ENCODE peak calls at places on chromosomes 13 and 19, in seven cellular contexts. C, Q, H, I, G, L and R are unnamed samples.

GRCh38 chr13:32587014-32587773 is 942 bp downstream of the PDS5B start:
- DNase-seq in C (peak; percentile 45), G (peak; percentile 74), Q (peak; percentile 84), H (peak; percentile 73), L (peak; percentile 48), I (peak; percentile 56), R (peak; percentile 71)

GRCh38 chr19:15378529-15379082 is 981 bp downstream of the AKAP8 start:
- DNase-seq in C (peak; percentile 30), H (peak; percentile 61), L (peak; percentile 37), Q (peak; percentile 81), I (peak; percentile 56), G (peak; percentile 21), R (peak; percentile 67)

GRCh38 chr13:114069376-114070097 is 62.9 kb downstream of the RASA3 start:
- DNase-seq in L (no peak), I (no peak), H (no peak), G (no peak), Q (no peak), C (no peak), R (no peak)

GRCh38 chr13:56349866-56350265 is 790.9 kb upstream of the PRR20A start:
- DNase-seq in G (no peak), H (no peak), L (no peak), Q (no peak), C (no peak), I (no peak), R (no peak)

GRCh38 chr13:48595330-48596127 is 58.2 kb upstream of the CYSLTR2 start:
- DNase-seq in Q (peak; percentile 34), H (peak; percentile 85), C (peak; percentile 8), G (no peak), L (peak; percentile 72), I (peak; percentile 53), R (peak; percentile 42)

GRCh38 chr19:19566306-19566705 is 28.2 kb downstream of the CILP2 start:
- DNase-seq in Q (no peak), I (no peak), G (no peak), H (peak; percentile 35), L (no peak), C (no peak), R (no peak)

GRCh38 chr13:106532111-106532929 is 3.1 kb downstream of the EFNB2 start:
- DNase-seq in H (peak; percentile 22), G (no peak), Q (no peak), C (no peak), I (no peak), L (no peak), R (no peak)

GRCh38 chr13:59409211-59409610 is 754.5 kb downstream of the DIAPH3 start:
- DNase-seq in L (no peak), G (peak; percentile 57), I (peak; percentile 12), C (no peak), H (peak; percentile 32), Q (no peak), R (no peak)

GRCh38 chr13:99335603-99336002 is 28.4 kb upstream of the GPR183 start:
- DNase-seq in G (no peak), H (peak; percentile 33), L (no peak), I (no peak), Q (peak; percentile 29), C (no peak), R (no peak)

GRCh38 chr19:49149652-49150105 is 5.5 kb downstream of the HRC start:
- DNase-seq in G (peak; percentile 83), I (peak; percentile 84), H (peak; percentile 87), L (peak; percentile 85), C (no peak), Q (no peak), R (peak; percentile 77)

GRCh38 chr13:93284056-93284455 is 57.4 kb downstream of the GPC6 start:
- DNase-seq in L (no peak), H (no peak), C (no peak), G (peak; percentile 63), I (no peak), Q (no peak), R (no peak)

GRCh38 chr13:85284349-85284748 is 514.9 kb downstream of the SLITRK6 start:
- DNase-seq in I (no peak), Q (no peak), C (no peak), L (no peak), H (no peak), G (no peak), R (no peak)

GRCh38 chr19:58237324-58237723 is 8.6 kb downstream of the ZNF544 start:
- DNase-seq in L (no peak), C (no peak), I (no peak), Q (no peak), H (no peak), G (no peak), R (no peak)

GRCh38 chr13:83450586-83450985 is 431.7 kb downstream of the SLITRK1 start:
- DNase-seq in G (no peak), H (peak; percentile 7), I (no peak), Q (no peak), C (no peak), L (no peak), R (no peak)

GRCh38 chr13:45473627-45474026 is 8.9 kb downstream of the COG3 start:
- DNase-seq in H (no peak), I (no peak), C (peak; percentile 3), G (peak; percentile 69), Q (no peak), L (no peak), R (no peak)

GRCh38 chr13:21011378-21011777 is 50.0 kb downstream of the LATS2 start:
- DNase-seq in I (no peak), C (no peak), Q (no peak), L (peak; percentile 59), H (no peak), G (no peak), R (no peak)

GRCh38 chr19:18601875-18602274 is 4.7 kb downstream of the CRLF1 start:
- DNase-seq in C (no peak), L (no peak), Q (peak; percentile 18), G (no peak), H (no peak), I (no peak), R (no peak)

GRCh38 chr13:91375119-91375729 is 23.2 kb upstream of the GPC5 start:
- DNase-seq in Q (peak; percentile 51), G (no peak), H (peak; percentile 26), L (no peak), C (no peak), I (no peak), R (no peak)

GRCh38 chr19:47762615-47763308 is 15.7 kb upstream of the SELENOW start:
- DNase-seq in I (peak; percentile 34), C (no peak), G (no peak), Q (no peak), H (peak; percentile 64), L (no peak), R (no peak)

GRCh38 chr19:15374796-15375440 is 4.7 kb downstream of the AKAP8 start:
- DNase-seq in G (no peak), Q (no peak), L (no peak), H (peak; percentile 33), C (no peak), I (no peak), R (no peak)

GRCh38 chr13:98443800-98444325 is 133.0 kb downstream of the STK24 start:
- DNase-seq in L (no peak), C (no peak), Q (no peak), H (no peak), G (no peak), I (no peak), R (no peak)

GRCh38 chr19:47699360-47699917 is 13.8 kb upstream of the EHD2 start:
- DNase-seq in G (peak; percentile 79), H (no peak), Q (peak; percentile 92), I (no peak), C (peak; percentile 46), L (no peak), R (peak; percentile 54)

GRCh38 chr19:35226748-35227147 is 1.8 kb downstream of the FAM187B start:
- DNase-seq in C (no peak), Q (no peak), H (no peak), G (no peak), I (no peak), L (no peak), R (no peak)

GRCh38 chr13:43107780-43108179 is 84.4 kb downstream of the DNAJC15 start:
- DNase-seq in L (no peak), C (no peak), I (peak; percentile 34), Q (no peak), H (peak; percentile 69), G (no peak), R (no peak)

GRCh38 chr13:106656214-106656613 is 88.3 kb upstream of the ARGLU1 start:
- DNase-seq in H (no peak), G (no peak), L (no peak), C (no peak), I (no peak), Q (no peak), R (no peak)

GRCh38 chr13:99980201-99981114 is 1.1 kb upstream of the ZIC2 start:
- DNase-seq in C (peak; percentile 51), H (peak; percentile 57), Q (peak; percentile 89), I (peak; percentile 47), L (no peak), G (peak; percentile 96), R (peak; percentile 94)

GRCh38 chr19:35114656-35115537 is 726 bp upstream of the FXYD3 start:
- DNase-seq in Q (peak; percentile 86), L (peak; percentile 89), C (peak; percentile 63), I (peak; percentile 38), G (peak; percentile 89), H (peak; percentile 58), R (peak; percentile 60)

GRCh38 chr13:109951491-109951890 is 165.1 kb upstream of the IRS2 start:
- DNase-seq in I (no peak), G (no peak), Q (no peak), H (no peak), C (no peak), L (no peak), R (no peak)

GRCh38 chr13:100811906-100812305 is 137.3 kb upstream of the TMTC4 start:
- DNase-seq in L (no peak), C (no peak), G (no peak), H (no peak), Q (no peak), I (no peak), R (no peak)

GRCh38 chr19:16252459-16253205 is 54.9 kb downstream of the AP1M1 start:
- DNase-seq in H (no peak), Q (no peak), L (no peak), C (no peak), I (no peak), G (no peak), R (no peak)

GRCh38 chr13:87680298-87680697 is 9.1 kb downstream of the SLITRK5 start:
- DNase-seq in C (no peak), L (no peak), I (peak; percentile 7), H (no peak), G (peak; percentile 59), Q (no peak), R (no peak)

GRCh38 chr13:111661052-111661451 is 340.6 kb downstream of the TEX29 start:
- DNase-seq in I (no peak), Q (no peak), L (no peak), H (no peak), C (no peak), G (no peak), R (no peak)